ENCODE peak calls at places on chromosome X, in six cellular contexts. D is astrocyte of the spinal cord; Y is activated CD4-positive, alpha-beta T cell treated with anti-CD3 and anti-CD28 coated beads, Interleukin-2, amount 50 U/mL, for 4 hours; W is cardiac muscle cell; I is neural progenitor cell; C is NCI-H1436. E is an unnamed sample.

GRCh38 chrX:140713174-140713539 is 3.6 kb downstream of the LINC00632 start:
- DNase-seq in Y (no peak), W (no peak), D (no peak), C (no peak), I (no peak), E (no peak)

GRCh38 chrX:9770319-9770718 is 4.7 kb upstream of the GPR143 start:
- DNase-seq in I (no peak), W (no peak), C (no peak), D (no peak), Y (no peak), E (no peak)

GRCh38 chrX:129721870-129722269 is 16.9 kb upstream of the XPNPEP2 start:
- DNase-seq in D (no peak), W (no peak), C (no peak), I (no peak), Y (no peak), E (no peak)

GRCh38 chrX:3738489-3738888 is 25.0 kb upstream of the PRKX start:
- DNase-seq in Y (no peak), C (no peak), W (no peak), D (no peak), I (no peak), E (no peak)

GRCh38 chrX:118730500-118731247 is 3.3 kb downstream of the IL13RA1 start:
- DNase-seq in D (peak), W (peak), C (no peak), Y (no peak), I (no peak), E (no peak)

GRCh38 chrX:71525316-71525715 is 7.6 kb upstream of the OGT start:
- DNase-seq in W (no peak), I (no peak), D (no peak), C (no peak), Y (no peak), E (no peak)

GRCh38 chrX:55011294-55011693 is 11.1 kb downstream of the APEX2 start:
- DNase-seq in D (no peak), W (no peak), I (no peak), C (no peak), Y (no peak), E (no peak)

GRCh38 chrX:134599173-134599914 is 58.9 kb downstream of the PLAC1 start:
- DNase-seq in C (no peak), W (peak), I (no peak), D (peak), Y (no peak), E (no peak)

GRCh38 chrX:120137439-120137838 is 21.0 kb upstream of the RHOXF2 start:
- DNase-seq in I (no peak), D (no peak), W (no peak), C (no peak), Y (no peak), E (no peak)

GRCh38 chrX:111041018-111041462 is 55.0 kb upstream of the PAK3 start:
- DNase-seq in Y (no peak), I (peak), W (peak), C (no peak), D (peak), E (no peak)

GRCh38 chrX:24221872-24222271 is 72.3 kb downstream of the ZFX start:
- DNase-seq in Y (no peak), D (no peak), W (no peak), C (no peak), I (no peak), E (no peak)

GRCh38 chrX:87526281-87526680 is 8.7 kb downstream of the KLHL4 start:
- DNase-seq in D (no peak), W (no peak), C (no peak), Y (no peak), I (no peak), E (no peak)

GRCh38 chrX:155718964-155719586 is 106.3 kb upstream of the TMLHE start:
- DNase-seq in I (no peak), Y (no peak), D (no peak), W (no peak), C (no peak), E (no peak)

GRCh38 chrX:105706041-105706440 is 116.3 kb upstream of the NRK start:
- DNase-seq in C (no peak), I (no peak), W (peak), Y (no peak), D (no peak), E (no peak)

GRCh38 chrX:46662594-46662993 is 89.0 kb downstream of the CHST7 start:
- DNase-seq in W (no peak), C (no peak), D (no peak), I (no peak), Y (no peak), E (no peak)

GRCh38 chrX:40420899-40421729 is 159.7 kb upstream of the ATP6AP2 start:
- DNase-seq in W (peak), I (peak), C (no peak), Y (no peak), D (peak), E (peak)

E was measured in left ventricle myocardium inferior.